ENCODE peak calls at places on chromosomes 12 and 14, in four cellular contexts. One of them, this sample, is unnamed.

GRCh38 chr14:58362798-58363412 is 32.8 kb upstream of the TOMM20L start:
- DNase-seq in A549: peak; percentile 51
- DNase-seq in HepG2: peak; percentile 41
- DNase-seq in K562: peak; percentile 11
- DNase-seq in this sample: peak; percentile 28

GRCh38 chr14:88202296-88202695 is 120.8 kb downstream of the KCNK10 start:
- DNase-seq in A549: no peak
- DNase-seq in HepG2: no peak
- DNase-seq in K562: no peak
- DNase-seq in this sample: no peak

GRCh38 chr14:34453226-34453625 is 8.8 kb downstream of the SPTSSA start:
- DNase-seq in A549: no peak
- DNase-seq in HepG2: no peak
- DNase-seq in K562: no peak
- DNase-seq in this sample: no peak

GRCh38 chr14:62706217-62706616 is 339.0 kb downstream of the KCNH5 start:
- DNase-seq in A549: no peak
- DNase-seq in HepG2: no peak
- DNase-seq in K562: no peak
- DNase-seq in this sample: no peak

GRCh38 chr14:105537580-105538474 is 11.4 kb downstream of the TMEM121 start:
- DNase-seq in A549: no peak
- DNase-seq in HepG2: no peak
- DNase-seq in K562: peak; percentile 78
- DNase-seq in this sample: no peak

GRCh38 chr12:122023339-122024131 is 1.9 kb downstream of the BCL7A start:
- DNase-seq in A549: peak; percentile 55
- DNase-seq in HepG2: peak; percentile 80
- DNase-seq in K562: peak; percentile 69
- DNase-seq in this sample: peak; percentile 79

GRCh38 chr14:95287176-95287754 is 32.4 kb downstream of the CLMN start:
- DNase-seq in A549: no peak
- DNase-seq in HepG2: no peak
- DNase-seq in K562: no peak
- DNase-seq in this sample: no peak

GRCh38 chr12:96236221-96236822 is 42.1 kb downstream of the ELK3 start:
- DNase-seq in A549: no peak
- DNase-seq in HepG2: no peak
- DNase-seq in K562: no peak
- DNase-seq in this sample: no peak

GRCh38 chr14:71320734-71321555 is 413.7 kb downstream of the PCNX1 start:
- DNase-seq in A549: peak; percentile 57
- DNase-seq in HepG2: no peak
- DNase-seq in K562: peak; percentile 56
- DNase-seq in this sample: peak; percentile 65

GRCh38 chr14:61329478-61330051 is 8.2 kb downstream of the PRKCH start:
- DNase-seq in A549: no peak
- DNase-seq in HepG2: no peak
- DNase-seq in K562: no peak
- DNase-seq in this sample: no peak

GRCh38 chr14:99274346-99275221 is 2.6 kb upstream of the BCL11B start:
- DNase-seq in A549: peak; percentile 85
- DNase-seq in HepG2: peak; percentile 77
- DNase-seq in K562: peak; percentile 15
- DNase-seq in this sample: peak; percentile 73

GRCh38 chr12:131835616-131836171 is 7.5 kb downstream of the MMP17 start:
- DNase-seq in A549: no peak
- DNase-seq in HepG2: no peak
- DNase-seq in K562: no peak
- DNase-seq in this sample: no peak

GRCh38 chr12:51905507-51906438 is 1.5 kb upstream of the ACVRL1 start:
- DNase-seq in A549: no peak
- DNase-seq in HepG2: no peak
- DNase-seq in K562: peak; percentile 67
- DNase-seq in this sample: peak; percentile 90

GRCh38 chr12:28539691-28540323 is 349.6 kb downstream of the CCDC91 start:
- DNase-seq in A549: no peak
- DNase-seq in HepG2: no peak
- DNase-seq in K562: no peak
- DNase-seq in this sample: no peak

GRCh38 chr12:83896416-83896815 is 1016.2 kb downstream of the SLC6A15 start:
- DNase-seq in A549: no peak
- DNase-seq in HepG2: no peak
- DNase-seq in K562: no peak
- DNase-seq in this sample: no peak

GRCh38 chr12:85834378-85834777 is 1.8 kb downstream of the RASSF9 start:
- DNase-seq in A549: no peak
- DNase-seq in HepG2: no peak
- DNase-seq in K562: no peak
- DNase-seq in this sample: peak; percentile 47
- TF ChIP-seq MAX in A549: no peak
- TF ChIP-seq MAX in HepG2: no peak
- TF ChIP-seq MAX in K562: no peak
- TF ChIP-seq MAX in this sample: no peak

GRCh38 chr12:82400819-82401218 is 42.5 kb downstream of the METTL25 start:
- DNase-seq in A549: no peak
- DNase-seq in HepG2: no peak
- DNase-seq in K562: no peak
- DNase-seq in this sample: no peak
- TF ChIP-seq MYC in A549: no peak
- TF ChIP-seq MYC in HepG2: no peak
- TF ChIP-seq MYC in K562: no peak
- TF ChIP-seq MYC in this sample: no peak

DNA sequence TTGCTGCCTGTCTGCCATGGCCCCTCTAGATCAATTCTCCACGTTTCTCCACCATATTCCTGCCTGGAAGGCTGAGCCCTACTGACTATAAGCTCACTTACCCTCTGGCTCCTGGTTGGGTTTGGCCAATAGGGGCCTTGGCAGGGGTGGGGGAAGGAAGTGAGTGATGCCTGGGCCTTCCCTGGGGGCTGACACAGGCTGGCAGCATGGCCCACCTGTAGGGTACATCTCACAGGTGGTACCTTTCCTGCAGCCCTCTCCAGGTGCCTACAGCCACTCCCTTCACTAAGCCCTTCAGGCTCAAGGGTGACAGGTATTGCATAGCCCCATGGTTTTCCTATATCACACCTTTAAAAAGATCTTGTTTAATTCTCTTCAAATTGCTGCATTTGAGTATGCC is 3.5 kb downstream of the RFC5 start:
- DNase-seq in A549: no peak
- DNase-seq in HepG2: no peak
- DNase-seq in K562: no peak
- DNase-seq in this sample: no peak
- TF ChIP-seq MAX in A549: no peak
- TF ChIP-seq MAX in HepG2: no peak
- TF ChIP-seq MAX in K562: no peak
- TF ChIP-seq MAX in this sample: no peak

DNA sequence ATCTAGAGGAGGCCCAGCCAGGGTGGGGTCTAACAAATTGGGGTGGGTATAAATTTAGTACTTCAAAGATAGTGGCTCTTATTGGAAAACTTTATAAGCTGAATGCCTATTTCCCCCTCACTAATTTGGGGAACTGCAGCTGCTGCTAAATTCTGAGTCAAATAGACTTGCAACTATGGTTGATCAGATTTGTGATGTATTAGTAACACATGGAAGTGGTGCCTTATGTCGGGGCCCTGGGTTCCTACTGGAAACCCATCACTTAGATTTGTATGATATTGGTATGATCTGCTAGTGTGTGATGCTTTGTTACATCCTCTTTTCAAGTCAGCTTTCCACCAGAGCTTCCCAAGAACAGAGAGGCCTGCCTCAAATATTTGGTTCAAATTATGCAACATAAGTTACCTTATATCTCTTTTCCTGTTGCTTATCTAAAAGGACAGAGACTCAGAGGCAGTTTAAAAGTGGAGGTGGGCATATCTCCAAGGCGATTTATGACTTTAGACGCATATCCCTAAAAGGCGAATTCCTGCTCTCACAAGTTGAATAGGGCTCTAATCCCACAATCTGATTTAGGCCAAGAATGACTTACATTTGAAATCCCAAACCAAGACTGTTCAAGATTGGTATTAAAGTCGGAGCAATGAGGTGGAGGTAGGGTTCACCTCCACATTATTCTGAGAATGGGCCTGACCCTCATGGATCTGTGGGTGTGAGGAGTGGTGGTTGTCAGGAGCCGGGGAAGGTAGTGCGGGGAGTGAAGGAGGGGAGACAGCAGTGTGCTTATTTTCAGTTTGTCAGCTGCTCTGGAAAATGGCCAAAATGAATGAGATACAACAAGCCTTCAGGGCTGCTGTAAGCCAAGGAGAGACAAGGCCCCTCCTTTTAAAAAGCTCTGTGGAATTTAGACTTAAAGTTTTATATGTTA is 425.8 kb downstream of the RAD51B start:
- DNase-seq in A549: no peak
- DNase-seq in HepG2: no peak
- DNase-seq in K562: peak; percentile 20
- DNase-seq in this sample: no peak
- TF ChIP-seq MYC in A549: no peak
- TF ChIP-seq MYC in HepG2: no peak
- TF ChIP-seq MYC in K562: no peak
- TF ChIP-seq MYC in this sample: no peak

GRCh38 chr14:67508973-67509372 is 20.5 kb upstream of the TMEM229B start:
- DNase-seq in A549: no peak
- DNase-seq in HepG2: no peak
- DNase-seq in K562: no peak
- DNase-seq in this sample: no peak

GRCh38 chr14:67513631-67514108 is 19.4 kb upstream of the PLEKHH1 start:
- DNase-seq in A549: no peak
- DNase-seq in HepG2: no peak
- DNase-seq in K562: no peak
- DNase-seq in this sample: no peak

GRCh38 chr14:67510836-67511235 is 22.3 kb upstream of the PLEKHH1 start:
- DNase-seq in A549: no peak
- DNase-seq in HepG2: no peak
- DNase-seq in K562: no peak
- DNase-seq in this sample: no peak

GRCh38 chr14:67512463-67513134 is 20.5 kb upstream of the PLEKHH1 start:
- DNase-seq in A549: no peak
- DNase-seq in HepG2: no peak
- DNase-seq in K562: no peak
- DNase-seq in this sample: no peak

GRCh38 chr14:67510121-67510520 is 21.6 kb upstream of the TMEM229B start:
- DNase-seq in A549: no peak
- DNase-seq in HepG2: no peak
- DNase-seq in K562: no peak
- DNase-seq in this sample: no peak
- TF ChIP-seq MAX in A549: no peak
- TF ChIP-seq MAX in HepG2: no peak
- TF ChIP-seq MAX in K562: no peak
- TF ChIP-seq MAX in this sample: no peak

DNA sequence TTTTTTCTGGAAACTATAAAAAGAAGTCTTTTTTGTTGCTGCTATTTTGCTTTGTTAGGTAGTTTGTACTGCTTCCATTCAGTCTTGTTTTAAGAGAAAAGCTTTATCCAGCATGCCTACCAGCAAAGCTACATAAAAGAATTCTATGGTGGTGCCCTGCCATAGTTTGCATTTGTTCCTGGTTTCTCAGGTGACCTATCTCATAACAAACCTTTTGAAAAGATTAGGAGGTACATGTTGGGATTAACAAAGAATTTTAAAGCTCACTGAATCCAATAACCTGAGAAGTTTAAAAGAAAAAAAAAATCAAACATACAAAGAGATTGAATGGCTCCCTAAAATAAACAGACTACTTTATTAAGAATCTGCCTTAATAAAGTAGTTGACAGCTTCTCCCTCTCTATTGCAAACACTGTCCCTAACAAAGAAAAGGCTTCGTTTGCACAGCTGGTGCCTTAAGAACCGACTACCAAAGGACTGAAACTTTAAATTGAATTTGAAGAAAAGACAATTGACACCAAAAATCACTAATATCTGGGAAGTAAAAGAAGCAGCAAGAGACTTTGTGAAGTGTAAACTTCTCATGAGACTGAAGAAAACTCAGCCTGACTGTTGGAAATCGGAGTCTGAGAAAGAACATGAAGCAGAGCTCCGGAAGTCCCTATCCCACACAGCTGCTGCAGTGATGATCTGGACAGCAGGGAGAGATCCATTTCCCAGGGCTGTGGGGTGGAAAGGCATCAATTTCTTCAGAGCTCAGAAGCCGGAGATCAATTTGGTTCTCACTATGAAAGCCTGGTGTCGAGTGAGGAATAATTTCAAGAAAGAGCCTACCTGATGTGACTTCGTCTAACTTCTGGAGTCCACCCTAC is 102.7 kb upstream of the PLEKHA5 start:
- DNase-seq in A549: no peak
- DNase-seq in HepG2: no peak
- DNase-seq in K562: no peak
- DNase-seq in this sample: no peak
- TF ChIP-seq MYC in A549: no peak
- TF ChIP-seq MYC in HepG2: no peak
- TF ChIP-seq MYC in K562: no peak
- TF ChIP-seq MYC in this sample: no peak